ENCODE peak calls at places on chromosome 5, in four cellular contexts. One of them, this sample, is unnamed.
A peak's percentile ranks its signal among the peaks of the same experiment; 100 is the strongest.

GRCh38 chr5:170632985-170633234 is 129.1 kb downstream of the KCNIP1 start:
- DNase-seq in lower lobe of right lung: peak; percentile 70
- DNase-seq in GM13976: peak; percentile 87
- DNase-seq in Calu3: peak; percentile 83
- DNase-seq in this sample: peak; percentile 38

GRCh38 chr5:136249678-136250266 is 56.8 kb upstream of the SMIM32 start:
- DNase-seq in lower lobe of right lung: peak; percentile 63
- DNase-seq in GM13976: peak; percentile 28
- DNase-seq in Calu3: peak; percentile 71
- DNase-seq in this sample: no peak

GRCh38 chr5:35938518-35939227 is at the start of gene CAPSL:
- DNase-seq in lower lobe of right lung: no peak
- DNase-seq in GM13976: no peak
- DNase-seq in Calu3: peak; percentile 30
- DNase-seq in this sample: no peak

GRCh38 chr5:80083115-80083890 is 48.2 kb downstream of the THBS4 start:
- DNase-seq in lower lobe of right lung: no peak
- DNase-seq in GM13976: peak; percentile 79
- DNase-seq in Calu3: peak; percentile 31
- DNase-seq in this sample: no peak

GRCh38 chr5:118126159-118126558 is 862.2 kb downstream of the DTWD2 start:
- DNase-seq in lower lobe of right lung: no peak
- DNase-seq in GM13976: no peak
- DNase-seq in Calu3: no peak
- DNase-seq in this sample: no peak

GRCh38 chr5:67038817-67039603 is 157.6 kb downstream of the CD180 start:
- DNase-seq in lower lobe of right lung: no peak
- DNase-seq in GM13976: no peak
- DNase-seq in Calu3: no peak
- DNase-seq in this sample: no peak

GRCh38 chr5:105101597-105101996 is 1539.0 kb upstream of the NUDT12 start:
- DNase-seq in lower lobe of right lung: no peak
- DNase-seq in GM13976: no peak
- DNase-seq in Calu3: no peak
- DNase-seq in this sample: no peak

GRCh38 chr5:124235031-124235562 is 511.3 kb downstream of the ZNF608 start:
- DNase-seq in lower lobe of right lung: no peak
- DNase-seq in GM13976: no peak
- DNase-seq in Calu3: no peak
- DNase-seq in this sample: no peak

GRCh38 chr5:156174225-156174624 is 152.7 kb upstream of the SGCD start:
- DNase-seq in lower lobe of right lung: no peak
- DNase-seq in GM13976: no peak
- DNase-seq in Calu3: no peak
- DNase-seq in this sample: no peak

GRCh38 chr5:153584561-153585359 is 94.3 kb downstream of the GRIA1 start:
- DNase-seq in lower lobe of right lung: peak; percentile 62
- DNase-seq in GM13976: no peak
- DNase-seq in Calu3: no peak
- DNase-seq in this sample: no peak

DNA sequence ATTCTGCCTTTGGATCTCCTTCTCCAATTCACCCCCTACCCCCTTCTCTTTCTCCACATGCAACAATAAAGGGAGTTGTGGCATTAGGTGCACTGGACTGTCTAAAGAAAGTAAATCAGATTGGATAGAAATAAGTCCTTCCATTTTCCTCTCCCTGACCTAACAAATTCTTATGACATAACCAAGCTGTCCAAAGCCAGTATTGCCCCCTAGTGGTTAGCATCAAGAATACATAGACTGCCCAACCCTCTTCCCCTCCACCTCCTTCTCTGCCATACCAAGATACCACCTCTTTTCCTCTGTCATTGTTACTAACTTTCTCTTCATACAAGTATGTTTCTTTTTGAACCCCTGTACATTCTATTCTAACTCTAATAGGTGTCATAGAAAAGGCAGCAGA is 45.7 kb downstream of the PPARGC1B start:
- DNase-seq in lower lobe of right lung: no peak
- DNase-seq in GM13976: no peak
- DNase-seq in Calu3: peak; percentile 33
- DNase-seq in this sample: no peak
- TF ChIP-seq CTCF in lower lobe of right lung: no peak
- TF ChIP-seq CTCF in GM13976: no peak
- TF ChIP-seq CTCF in Calu3: peak; percentile 65
- TF ChIP-seq CTCF in this sample: no peak

DNA sequence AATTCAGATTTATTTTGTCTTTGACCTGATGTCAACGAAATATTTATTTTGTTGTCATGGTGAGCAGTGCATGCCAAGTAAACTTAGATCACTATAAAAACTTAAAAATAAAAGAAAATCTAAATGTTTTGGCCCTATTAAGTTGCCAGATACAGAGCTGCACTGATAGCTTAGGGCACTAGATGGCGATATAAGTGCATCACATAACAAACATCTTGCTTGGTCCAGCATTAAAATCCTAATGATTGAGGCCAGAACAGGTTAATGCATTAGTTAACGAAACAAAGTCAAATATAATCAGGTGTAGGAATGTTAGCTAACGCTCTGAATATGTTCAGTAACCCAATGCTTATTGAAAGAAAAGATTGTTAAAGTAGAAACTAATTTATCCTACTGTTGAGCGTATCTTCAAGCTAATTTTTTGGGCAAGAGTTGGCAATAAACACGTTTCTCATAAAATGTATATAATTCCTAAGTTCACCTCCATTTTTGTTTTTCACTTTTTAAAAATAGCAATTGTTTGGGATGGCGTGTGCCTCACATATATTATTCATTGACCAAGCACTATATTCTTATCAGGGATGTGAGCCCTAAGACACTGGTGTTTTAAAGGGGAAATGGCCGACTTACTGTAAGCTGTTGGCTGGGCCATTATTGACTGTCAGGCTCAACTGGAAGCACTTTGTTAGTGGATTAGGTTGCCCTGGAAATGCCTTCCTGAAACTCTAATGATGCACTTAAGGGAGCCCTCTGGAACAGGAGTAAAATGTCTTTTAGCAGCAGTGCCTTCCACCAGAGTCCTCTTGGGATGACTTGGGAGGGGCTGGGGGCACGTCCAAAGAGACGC is 33.3 kb downstream of the KCTD16 start:
- DNase-seq in lower lobe of right lung: no peak
- DNase-seq in GM13976: peak; percentile 34
- DNase-seq in Calu3: peak; percentile 56
- DNase-seq in this sample: no peak
- TF ChIP-seq CTCF in lower lobe of right lung: peak; percentile 89
- TF ChIP-seq CTCF in GM13976: peak; percentile 73
- TF ChIP-seq CTCF in Calu3: peak; percentile 77
- TF ChIP-seq CTCF in this sample: peak; percentile 91

GRCh38 chr5:31052937-31053658 is 140.4 kb upstream of the CDH6 start:
- DNase-seq in lower lobe of right lung: no peak
- DNase-seq in GM13976: no peak
- DNase-seq in Calu3: peak; percentile 4
- DNase-seq in this sample: no peak
- TF ChIP-seq CTCF in lower lobe of right lung: no peak
- TF ChIP-seq CTCF in GM13976: no peak
- TF ChIP-seq CTCF in Calu3: no peak
- TF ChIP-seq CTCF in this sample: no peak

GRCh38 chr5:132461235-132461634 is 29.3 kb downstream of the IRF1 start:
- DNase-seq in lower lobe of right lung: no peak
- DNase-seq in GM13976: no peak
- DNase-seq in Calu3: no peak
- DNase-seq in this sample: no peak

GRCh38 chr5:132461671-132462070 is 28.9 kb downstream of the IRF1 start:
- DNase-seq in lower lobe of right lung: no peak
- DNase-seq in GM13976: no peak
- DNase-seq in Calu3: no peak
- DNase-seq in this sample: no peak

GRCh38 chr5:132460835-132461230 is 29.7 kb downstream of the IRF1 start:
- DNase-seq in lower lobe of right lung: no peak
- DNase-seq in GM13976: no peak
- DNase-seq in Calu3: no peak
- DNase-seq in this sample: peak; percentile 16

GRCh38 chr5:132459031-132459982 is 31.3 kb downstream of the IRF1 start:
- DNase-seq in lower lobe of right lung: peak; percentile 80
- DNase-seq in GM13976: peak; percentile 51
- DNase-seq in Calu3: peak; percentile 61
- DNase-seq in this sample: peak; percentile 15

GRCh38 chr5:132459983-132460834 is 30.4 kb downstream of the IRF1 start:
- DNase-seq in lower lobe of right lung: peak; percentile 76
- DNase-seq in GM13976: no peak
- DNase-seq in Calu3: no peak
- DNase-seq in this sample: peak; percentile 14
- TF ChIP-seq CTCF in lower lobe of right lung: peak; percentile 30
- TF ChIP-seq CTCF in GM13976: no peak
- TF ChIP-seq CTCF in Calu3: no peak
- TF ChIP-seq CTCF in this sample: no peak

GRCh38 chr5:42974546-42974945 is 65.6 kb downstream of the ANXA2R start:
- DNase-seq in lower lobe of right lung: no peak
- DNase-seq in GM13976: no peak
- DNase-seq in Calu3: no peak
- DNase-seq in this sample: no peak

GRCh38 chr5:42965934-42966333 is 74.2 kb downstream of the ANXA2R start:
- DNase-seq in lower lobe of right lung: no peak
- DNase-seq in GM13976: no peak
- DNase-seq in Calu3: no peak
- DNase-seq in this sample: no peak

GRCh38 chr5:42970636-42971559 is 69.2 kb downstream of the ANXA2R start:
- DNase-seq in lower lobe of right lung: no peak
- DNase-seq in GM13976: no peak
- DNase-seq in Calu3: no peak
- DNase-seq in this sample: no peak
- TF ChIP-seq CTCF in lower lobe of right lung: peak; percentile 15
- TF ChIP-seq CTCF in GM13976: no peak
- TF ChIP-seq CTCF in Calu3: no peak
- TF ChIP-seq CTCF in this sample: no peak

GRCh38 chr5:131735393-131735792 is 61.4 kb downstream of the FNIP1 start:
- DNase-seq in lower lobe of right lung: no peak
- DNase-seq in GM13976: no peak
- DNase-seq in Calu3: no peak
- DNase-seq in this sample: no peak
- TF ChIP-seq CTCF in lower lobe of right lung: no peak
- TF ChIP-seq CTCF in GM13976: no peak
- TF ChIP-seq CTCF in Calu3: no peak
- TF ChIP-seq CTCF in this sample: no peak